ENCODE peak calls at places on chromosomes 11 and 22, in seven cellular contexts. V is SJSA1; X is neural progenitor cell; Q is CD8-positive, alpha-beta T cell; U is stomach; T is body of pancreas; P is mucosa of descending colon. O is an unnamed sample.
A peak's percentile ranks its signal among the peaks of the same experiment; 100 is the strongest.

GRCh38 chr11:35280727-35281126 is 138.6 kb downstream of the SLC1A2 start:
- DNase-seq in X (no peak), V (no peak), P (no peak), T (no peak), U (no peak), Q (no peak), O (no peak)

GRCh38 chr22:42418811-42419243 is 13.4 kb downstream of the NFAM1 start:
- DNase-seq in T (no peak), Q (no peak), U (no peak), X (no peak), V (no peak), P (no peak), O (no peak)

GRCh38 chr11:33735426-33736147 is 636 bp downstream of the CD59 start:
- DNase-seq in V (no peak), T (peak; percentile 37), X (peak; percentile 59), Q (no peak), P (peak; percentile 64), U (peak; percentile 50), O (peak; percentile 45)

GRCh38 chr22:37564111-37564711 is 3.9 kb downstream of the CDC42EP1 start:
- DNase-seq in V (no peak), T (peak; percentile 51), Q (no peak), X (no peak), P (no peak), U (no peak), O (no peak)

GRCh38 chr11:111435046-111435698 is 56.1 kb upstream of the POU2AF1 start:
- DNase-seq in Q (no peak), V (no peak), T (no peak), P (no peak), U (no peak), X (no peak), O (no peak)

GRCh38 chr11:54558407-54558806 is 45.4 kb downstream of the OR4C46 start:
- DNase-seq in P (no peak), X (no peak), U (no peak), V (no peak), Q (no peak), T (no peak), O (no peak)

GRCh38 chr11:62713343-62713742 is 5.9 kb downstream of the GNG3 start:
- DNase-seq in X (no peak), U (peak; percentile 60), V (no peak), P (peak; percentile 47), T (peak; percentile 87), Q (no peak), O (no peak)

GRCh38 chr11:1872267-1872985 is 19.3 kb downstream of the PRR33 start:
- DNase-seq in U (no peak), T (no peak), X (no peak), V (no peak), P (no peak), Q (no peak), O (peak; percentile 17)

GRCh38 chr22:37454857-37455686 is 27.8 kb upstream of the ELFN2 start:
- DNase-seq in X (no peak), U (peak; percentile 45), P (no peak), V (peak; percentile 92), Q (no peak), T (peak; percentile 21), O (no peak)

GRCh38 chr11:94473177-94473799 is 20.4 kb downstream of the MRE11 start:
- DNase-seq in P (peak; percentile 39), V (no peak), U (no peak), Q (no peak), X (no peak), T (no peak), O (no peak)

GRCh38 chr11:126646701-126647209 is 291.3 kb downstream of the ST3GAL4 start:
- DNase-seq in T (no peak), Q (no peak), X (no peak), P (no peak), U (no peak), V (no peak), O (no peak)

GRCh38 chr11:122697636-122698167 is 42.2 kb downstream of the UBASH3B start:
- DNase-seq in X (no peak), U (no peak), P (peak; percentile 4), T (peak; percentile 43), V (no peak), Q (no peak), O (no peak)

GRCh38 chr11:32454993-32455392 is 19.7 kb upstream of the WT1 start:
- DNase-seq in Q (no peak), V (no peak), X (no peak), P (no peak), U (peak; percentile 9), T (no peak), O (no peak)

GRCh38 chr22:33882991-33883390 is 37.3 kb downstream of the LARGE1 start:
- DNase-seq in Q (no peak), T (no peak), X (no peak), V (no peak), P (no peak), U (no peak), O (no peak)

GRCh38 chr22:33883961-33884808 is 36.1 kb downstream of the LARGE1 start:
- DNase-seq in P (no peak), X (peak; percentile 24), V (no peak), Q (no peak), U (no peak), T (no peak), O (no peak)

GRCh38 chr22:33886696-33887095 is 33.6 kb downstream of the LARGE1 start:
- DNase-seq in P (no peak), V (no peak), X (no peak), T (no peak), U (no peak), Q (no peak), O (no peak)

GRCh38 chr22:33884829-33885228 is 35.4 kb downstream of the LARGE1 start:
- DNase-seq in P (no peak), X (no peak), T (no peak), V (no peak), Q (no peak), U (no peak), O (no peak)

GRCh38 chr22:33883561-33883960 is 36.7 kb downstream of the LARGE1 start:
- DNase-seq in V (peak; percentile 58), Q (no peak), P (no peak), U (no peak), X (no peak), T (no peak), O (no peak)
- H3K4me3 ChIP-seq in V (no peak overlapping the region), Q (no peak overlapping the region), P (no peak overlapping the region), U (no peak overlapping the region), X (no peak overlapping the region), T (no peak overlapping the region), O (no peak overlapping the region)

GRCh38 chr22:35231585-35232084 is 25.7 kb upstream of the HMGXB4 start:
- DNase-seq in P (peak; percentile 69), T (peak; percentile 75), U (peak; percentile 72), Q (peak; percentile 31), V (peak; percentile 57), X (peak; percentile 83), O (peak; percentile 34)

GRCh38 chr22:35229865-35230264 is 27.4 kb upstream of the HMGXB4 start:
- DNase-seq in U (no peak), V (no peak), X (no peak), T (no peak), P (no peak), Q (no peak), O (no peak)

GRCh38 chr22:35227248-35227647 is 30.0 kb upstream of the HMGXB4 start:
- DNase-seq in X (no peak), Q (no peak), T (no peak), V (no peak), P (no peak), U (no peak), O (no peak)

GRCh38 chr22:35230839-35231584 is 26.3 kb upstream of the HMGXB4 start:
- DNase-seq in Q (no peak), X (no peak), T (no peak), V (no peak), P (peak; percentile 21), U (no peak), O (no peak)

DNA sequence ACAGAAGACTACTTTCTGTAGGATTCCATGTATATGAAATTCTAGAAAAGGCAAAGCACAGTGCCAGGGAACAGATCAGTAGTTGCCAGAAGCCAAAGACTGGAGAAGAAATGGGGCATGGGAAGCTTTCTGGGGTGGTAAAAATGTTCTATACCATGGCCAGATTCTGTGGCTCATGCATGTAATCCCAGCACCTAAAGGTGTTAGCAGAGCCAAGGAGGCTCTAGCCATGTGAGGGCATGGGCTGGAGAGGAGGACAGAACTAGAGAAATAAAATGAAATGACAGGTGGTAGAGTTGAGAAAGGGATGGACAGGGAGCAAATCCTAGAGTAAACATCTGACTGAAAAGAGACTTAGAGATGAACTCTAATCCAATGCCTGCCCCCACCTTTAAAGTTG is 26.9 kb upstream of the HMGXB4 start:
- DNase-seq in X (no peak), Q (no peak), U (no peak), P (no peak), V (no peak), T (no peak), O (no peak)
- H3K4me3 ChIP-seq in X (no peak overlapping the region), Q (no peak overlapping the region), U (no peak overlapping the region), P (no peak overlapping the region), V (peak overlapping the region; percentile 18), T (no peak overlapping the region), O (no peak overlapping the region)

GRCh38 chr22:40634119-40634903 is 2.2 kb downstream of the MRTFA start:
- DNase-seq in Q (no peak), U (no peak), T (no peak), X (no peak), P (no peak), V (no peak), O (no peak)
- H3K4me3 ChIP-seq in Q (no peak overlapping the region), U (no peak overlapping the region), T (no peak overlapping the region), X (peak overlapping the region; percentile 93), P (no peak overlapping the region), V (no peak overlapping the region), O (peak overlapping the region; percentile 99)

GRCh38 chr22:25564979-25565677 is 653 bp downstream of the GRK3 start:
- DNase-seq in P (peak; percentile 4), U (no peak), Q (no peak), V (no peak), T (peak; percentile 27), X (peak; percentile 64), O (peak; percentile 24)

GRCh38 chr22:25564320-25564978 is at the start of gene GRK3:
- DNase-seq in Q (peak; percentile 7), T (peak; percentile 78), X (peak; percentile 90), U (peak; percentile 55), V (peak; percentile 83), P (peak; percentile 58), O (peak; percentile 70)

GRCh38 chr22:25563757-25564319 is 637 bp upstream of the GRK3 start:
- DNase-seq in X (peak; percentile 33), P (peak; percentile 31), U (no peak), T (peak; percentile 67), Q (no peak), V (no peak), O (peak; percentile 16)

GRCh38 chr22:25567305-25567704 is 2.8 kb downstream of the GRK3 start:
- DNase-seq in X (no peak), V (no peak), T (no peak), Q (no peak), P (no peak), U (no peak), O (no peak)

GRCh38 chr22:25566812-25567211 is 2.3 kb downstream of the GRK3 start:
- DNase-seq in X (no peak), U (no peak), V (no peak), T (no peak), Q (no peak), P (no peak), O (no peak)
- H3K4me3 ChIP-seq in X (peak overlapping the region; percentile 99), U (no peak overlapping the region), V (no peak overlapping the region), T (no peak overlapping the region), Q (no peak overlapping the region), P (no peak overlapping the region), O (no peak overlapping the region)